ENCODE peak calls at places on chromosomes 6 and 20, in six cellular contexts. One of them, this sample, is unnamed. For H3K9me3 and H3K4me1, the result is how much of the 10 kb centered on the place peaks cover.

GRCh38 chr6:107185570-107185969 is 70.3 kb upstream of the BEND3 start:
- DNase-seq in PC-9: no peak
- DNase-seq in tibial artery: no peak
- DNase-seq in stomach: no peak
- DNase-seq in spleen: no peak
- DNase-seq in iPS DF 6.9: peak
- DNase-seq in this sample: peak

GRCh38 chr6:112429226-112429625 is 82.1 kb downstream of the RFPL4B start:
- DNase-seq in iPS DF 6.9: peak
- DNase-seq in tibial artery: no peak
- DNase-seq in PC-9: no peak
- DNase-seq in stomach: no peak
- DNase-seq in spleen: no peak
- DNase-seq in this sample: peak

GRCh38 chr20:61628480-61628879 is 376.4 kb downstream of the CDH4 start:
- DNase-seq in tibial artery: no peak
- DNase-seq in iPS DF 6.9: no peak
- DNase-seq in stomach: no peak
- DNase-seq in spleen: no peak
- DNase-seq in PC-9: no peak
- DNase-seq in this sample: no peak

GRCh38 chr20:50172347-50173013 is 18.1 kb upstream of the CEBPB start:
- DNase-seq in tibial artery: peak
- DNase-seq in spleen: peak
- DNase-seq in iPS DF 6.9: peak
- DNase-seq in stomach: peak
- DNase-seq in PC-9: peak
- DNase-seq in this sample: peak

GRCh38 chr6:111805511-111806181 is 67.6 kb downstream of the FYN start:
- DNase-seq in tibial artery: no peak
- DNase-seq in iPS DF 6.9: no peak
- DNase-seq in stomach: no peak
- DNase-seq in spleen: no peak
- DNase-seq in PC-9: peak
- DNase-seq in this sample: no peak

GRCh38 chr6:110357696-110358535 is at the start of gene METTL24:
- DNase-seq in stomach: peak
- DNase-seq in spleen: no peak
- DNase-seq in PC-9: no peak
- DNase-seq in iPS DF 6.9: no peak
- DNase-seq in tibial artery: no peak
- DNase-seq in this sample: peak

GRCh38 chr6:61622601-61623000 is 663.4 kb downstream of the KHDRBS2 start:
- DNase-seq in tibial artery: no peak
- DNase-seq in stomach: no peak
- DNase-seq in iPS DF 6.9: no peak
- DNase-seq in PC-9: no peak
- DNase-seq in spleen: no peak
- DNase-seq in this sample: no peak

GRCh38 chr20:37379967-37380828 is 34.3 kb downstream of the SRC start:
- DNase-seq in PC-9: no peak
- DNase-seq in spleen: peak
- DNase-seq in stomach: no peak
- DNase-seq in tibial artery: no peak
- DNase-seq in iPS DF 6.9: no peak
- DNase-seq in this sample: peak

GRCh38 chr20:13723015-13723414 is 61.7 kb downstream of the ESF1 start:
- DNase-seq in PC-9: no peak
- DNase-seq in iPS DF 6.9: no peak
- DNase-seq in stomach: no peak
- DNase-seq in spleen: no peak
- DNase-seq in tibial artery: no peak
- DNase-seq in this sample: no peak

GRCh38 chr6:16540804-16541752 is 220.2 kb downstream of the ATXN1 start:
- DNase-seq in iPS DF 6.9: no peak
- DNase-seq in tibial artery: peak
- DNase-seq in spleen: no peak
- DNase-seq in PC-9: no peak
- DNase-seq in stomach: no peak
- DNase-seq in this sample: peak

GRCh38 chr20:38305541-38305940 is 1.6 kb downstream of the BPI start:
- DNase-seq in tibial artery: no peak
- DNase-seq in spleen: no peak
- DNase-seq in iPS DF 6.9: no peak
- DNase-seq in PC-9: no peak
- DNase-seq in stomach: no peak
- DNase-seq in this sample: no peak

GRCh38 chr6:44667226-44667625 is 279.7 kb downstream of the CDC5L start:
- DNase-seq in spleen: no peak
- DNase-seq in stomach: no peak
- DNase-seq in iPS DF 6.9: no peak
- DNase-seq in tibial artery: no peak
- DNase-seq in PC-9: peak
- DNase-seq in this sample: no peak

GRCh38 chr6:160596433-160596832 is 67.6 kb downstream of the LPA start:
- DNase-seq in PC-9: no peak
- DNase-seq in iPS DF 6.9: no peak
- DNase-seq in tibial artery: no peak
- DNase-seq in spleen: no peak
- DNase-seq in stomach: no peak
- DNase-seq in this sample: no peak

GRCh38 chr20:57594092-57594911 is 25.9 kb downstream of the ZBP1 start:
- DNase-seq in tibial artery: no peak
- DNase-seq in spleen: peak
- DNase-seq in PC-9: peak
- DNase-seq in iPS DF 6.9: no peak
- DNase-seq in stomach: peak
- DNase-seq in this sample: peak

GRCh38 chr20:46307999-46308257 is 370 bp downstream of the CDH22 start:
- DNase-seq in stomach: no peak
- DNase-seq in tibial artery: no peak
- DNase-seq in PC-9: no peak
- DNase-seq in spleen: no peak
- DNase-seq in iPS DF 6.9: no peak
- DNase-seq in this sample: no peak

GRCh38 chr20:46306743-46307138 is 1.6 kb downstream of the CDH22 start:
- DNase-seq in iPS DF 6.9: no peak
- DNase-seq in tibial artery: no peak
- DNase-seq in spleen: no peak
- DNase-seq in stomach: no peak
- DNase-seq in PC-9: no peak
- DNase-seq in this sample: no peak

GRCh38 chr20:46305973-46306360 is 2.3 kb downstream of the CDH22 start:
- DNase-seq in PC-9: no peak
- DNase-seq in spleen: no peak
- DNase-seq in iPS DF 6.9: no peak
- DNase-seq in stomach: no peak
- DNase-seq in tibial artery: no peak
- DNase-seq in this sample: no peak

GRCh38 chr20:46308258-46309157 is at the start of gene CDH22:
- DNase-seq in stomach: peak
- DNase-seq in spleen: no peak
- DNase-seq in tibial artery: no peak
- DNase-seq in iPS DF 6.9: no peak
- DNase-seq in PC-9: no peak
- DNase-seq in this sample: peak

DNA sequence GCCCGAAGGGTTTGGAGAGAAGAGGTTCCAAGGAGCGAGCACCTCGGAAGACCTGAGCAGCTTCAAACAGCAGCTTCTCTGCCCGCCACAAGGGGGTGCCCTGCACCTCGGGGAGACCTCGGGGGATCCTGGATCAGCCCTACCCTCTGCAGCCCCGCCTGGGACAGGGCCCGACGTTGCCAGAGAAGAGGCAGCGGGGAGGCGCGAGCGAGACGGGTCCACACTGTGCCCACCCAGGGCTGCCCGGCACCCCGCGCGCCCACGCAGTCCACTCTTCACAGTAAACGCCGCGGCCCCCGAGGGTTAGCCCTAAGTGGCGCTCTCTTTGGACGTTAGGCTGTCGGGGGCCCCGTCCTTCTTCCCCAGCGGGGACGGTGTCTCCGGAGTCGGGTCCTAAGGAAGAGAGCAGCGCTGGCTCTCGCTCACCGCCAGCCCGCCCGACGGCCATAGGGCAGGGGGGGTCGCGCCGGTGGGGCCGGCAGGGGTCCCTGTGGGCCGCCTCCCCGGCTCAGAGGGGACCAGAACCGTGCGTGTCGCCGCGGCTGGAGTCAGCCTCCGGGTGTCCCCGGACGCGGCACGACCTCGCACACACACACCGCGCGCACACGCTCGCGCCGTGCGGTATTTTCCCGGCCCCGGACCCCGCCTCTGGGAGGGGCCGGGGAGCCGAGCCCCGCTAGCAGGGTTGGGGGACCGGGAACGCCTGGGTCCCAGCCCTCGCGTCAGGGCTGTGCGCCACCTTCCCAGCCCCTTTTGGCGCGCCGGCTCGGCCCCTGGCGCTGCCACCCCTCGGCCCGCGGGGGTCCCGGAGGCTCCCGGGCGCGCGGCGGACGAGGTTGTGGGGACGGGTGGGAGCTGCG is 929 bp downstream of the CDH22 start:
- DNase-seq in PC-9: peak
- DNase-seq in spleen: peak
- DNase-seq in tibial artery: peak
- DNase-seq in iPS DF 6.9: no peak
- DNase-seq in stomach: peak
- DNase-seq in this sample: peak
- H3K4me3 ChIP-seq in PC-9: no peak
- H3K4me3 ChIP-seq in spleen: peak
- H3K4me3 ChIP-seq in tibial artery: peak
- H3K4me3 ChIP-seq in iPS DF 6.9: peak
- H3K4me3 ChIP-seq in stomach: peak
- H3K4me3 ChIP-seq in this sample: peak

GRCh38 chr6:170187669-170188566 is 103.0 kb downstream of the DLL1 start:
- DNase-seq in iPS DF 6.9: no peak
- DNase-seq in tibial artery: no peak
- DNase-seq in spleen: no peak
- DNase-seq in stomach: no peak
- DNase-seq in PC-9: no peak
- DNase-seq in this sample: no peak
- H3K9me3 ChIP-seq in iPS DF 6.9: under half
- H3K9me3 ChIP-seq in tibial artery: under half
- H3K9me3 ChIP-seq in spleen: under half
- H3K9me3 ChIP-seq in stomach: under half
- H3K9me3 ChIP-seq in PC-9: under half
- H3K9me3 ChIP-seq in this sample: under half

DNA sequence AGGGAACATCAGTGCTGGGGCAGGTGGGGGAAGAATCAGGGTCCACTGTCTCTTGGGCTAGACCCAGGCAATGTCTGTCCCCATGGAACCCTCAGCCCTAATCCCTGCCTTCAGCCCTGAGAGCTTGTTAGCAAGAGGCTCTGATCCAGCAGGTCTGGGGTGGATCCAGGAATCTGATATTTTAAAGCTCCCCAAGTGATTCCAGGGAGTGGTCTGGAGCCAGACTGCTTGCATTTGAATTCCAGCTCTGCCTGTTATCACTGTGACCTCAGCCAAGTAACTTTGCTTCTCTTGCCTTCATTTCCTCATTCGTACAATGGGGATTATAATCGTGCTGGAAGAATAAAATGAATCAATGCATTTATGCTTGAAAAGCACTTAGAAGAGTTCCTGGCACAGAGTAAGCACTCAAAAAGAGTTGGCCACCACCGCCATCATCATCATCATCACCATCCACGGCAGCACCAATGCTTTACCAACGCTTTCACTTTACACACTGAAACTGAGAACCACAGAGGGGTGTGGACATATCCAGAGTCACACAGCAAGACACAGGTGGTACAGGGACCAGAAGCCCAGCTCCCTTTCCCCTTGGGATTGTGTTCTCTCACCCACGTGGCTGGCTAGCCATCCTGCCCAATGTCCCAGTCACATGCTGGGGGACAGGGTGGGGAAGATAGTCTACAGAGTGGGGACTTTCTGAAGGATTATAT is 75.7 kb upstream of the RALY start:
- DNase-seq in iPS DF 6.9: no peak
- DNase-seq in stomach: no peak
- DNase-seq in tibial artery: no peak
- DNase-seq in PC-9: no peak
- DNase-seq in spleen: no peak
- DNase-seq in this sample: no peak
- H3K4me1 ChIP-seq in iPS DF 6.9: under half
- H3K4me1 ChIP-seq in stomach: under half
- H3K4me1 ChIP-seq in tibial artery: under half
- H3K4me1 ChIP-seq in PC-9: under half
- H3K4me1 ChIP-seq in spleen: under half
- H3K4me1 ChIP-seq in this sample: under half

GRCh38 chr6:19834858-19835257 is 2.3 kb upstream of the ID4 start:
- DNase-seq in iPS DF 6.9: no peak
- DNase-seq in PC-9: peak
- DNase-seq in spleen: no peak
- DNase-seq in tibial artery: no peak
- DNase-seq in stomach: no peak
- DNase-seq in this sample: no peak

GRCh38 chr6:19835605-19836004 is 1.6 kb upstream of the ID4 start:
- DNase-seq in PC-9: no peak
- DNase-seq in iPS DF 6.9: no peak
- DNase-seq in tibial artery: no peak
- DNase-seq in stomach: no peak
- DNase-seq in spleen: no peak
- DNase-seq in this sample: no peak

GRCh38 chr6:19837511-19838441 is 606 bp downstream of the ID4 start:
- DNase-seq in stomach: peak
- DNase-seq in spleen: no peak
- DNase-seq in tibial artery: no peak
- DNase-seq in PC-9: peak
- DNase-seq in iPS DF 6.9: no peak
- DNase-seq in this sample: no peak

GRCh38 chr6:19838442-19839236 is 1.5 kb downstream of the ID4 start:
- DNase-seq in spleen: no peak
- DNase-seq in tibial artery: peak
- DNase-seq in iPS DF 6.9: no peak
- DNase-seq in PC-9: peak
- DNase-seq in stomach: peak
- DNase-seq in this sample: peak

DNA sequence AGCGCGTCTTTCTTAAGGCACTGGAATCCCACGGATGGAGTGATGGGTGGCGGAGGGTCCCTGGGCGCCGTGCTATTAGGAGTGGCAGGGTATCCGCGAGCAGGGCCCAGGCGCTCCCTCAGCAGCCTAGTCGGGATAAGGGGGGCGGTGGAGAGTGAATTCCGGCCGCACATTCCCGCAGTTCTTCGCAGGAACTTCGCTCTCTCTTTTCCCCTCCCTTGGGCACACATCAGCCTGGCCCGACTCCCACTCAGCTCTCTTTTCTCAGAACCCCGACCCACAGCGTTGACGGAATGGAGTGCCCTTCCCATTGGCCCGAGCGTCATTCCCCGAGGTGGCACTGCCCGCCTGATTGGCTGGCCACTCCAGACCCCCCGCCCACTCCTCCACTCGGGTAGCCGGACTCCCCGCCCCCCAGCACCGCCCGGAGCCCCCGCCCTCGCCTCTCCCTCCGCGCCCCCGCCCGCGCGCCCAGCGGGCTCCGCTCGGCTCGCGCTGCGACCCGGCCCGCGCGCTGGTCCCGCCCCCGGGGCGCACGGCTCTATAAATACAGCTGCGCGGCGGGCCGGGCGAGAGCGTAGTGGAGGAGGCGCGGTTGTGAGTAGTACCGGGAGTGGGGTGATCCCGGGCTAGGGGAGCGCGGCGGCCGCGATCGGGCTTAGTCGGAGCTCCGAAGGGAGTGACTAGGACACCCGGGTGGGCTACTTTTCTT is at the start of gene ID4:
- DNase-seq in tibial artery: peak
- DNase-seq in iPS DF 6.9: peak
- DNase-seq in PC-9: peak
- DNase-seq in stomach: peak
- DNase-seq in spleen: no peak
- DNase-seq in this sample: no peak
- H3K4me3 ChIP-seq in tibial artery: peak
- H3K4me3 ChIP-seq in iPS DF 6.9: peak
- H3K4me3 ChIP-seq in PC-9: peak
- H3K4me3 ChIP-seq in stomach: peak
- H3K4me3 ChIP-seq in spleen: peak
- H3K4me3 ChIP-seq in this sample: peak